ENCODE peak calls at places on chromosomes 16 and 17, in nine cellular contexts. T is A549, F is cardiac muscle cell, I is lower lobe of right lung, M is endothelial cell, Q is esophagus squamous epithelium, U is mucosa of descending colon, L is brain microvascular endothelial cell, H is GM23338. A is an unnamed sample.

GRCh38 chr16:88781140-88782077 is 3.6 kb downstream of the PIEZO1 start:
- DNase-seq in T (no peak), F (no peak), I (peak; percentile 85), M (no peak), Q (no peak), U (peak; percentile 64), L (no peak), H (no peak), A (no peak)

GRCh38 chr17:17151962-17152361 is 54.2 kb downstream of the PLD6 start:
- DNase-seq in T (peak; percentile 85), F (peak; percentile 94), I (peak; percentile 70), M (no peak), Q (no peak), U (peak; percentile 44), L (peak; percentile 92), H (no peak), A (peak; percentile 77)

GRCh38 chr16:24993722-24994686 is 21.2 kb downstream of the ARHGAP17 start:
- DNase-seq in T (peak; percentile 75), F (peak; percentile 83), I (no peak), M (no peak), Q (no peak), U (peak; percentile 60), L (peak; percentile 91), H (no peak), A (peak; percentile 93)

GRCh38 chr17:57541472-57542394 is 203.4 kb downstream of the CCDC182 start:
- DNase-seq in T (peak; percentile 85), F (peak; percentile 93), I (no peak), M (no peak), Q (no peak), U (no peak), L (peak; percentile 92), H (no peak), A (peak; percentile 16)

GRCh38 chr17:81127526-81128177 is 37.7 kb upstream of the PVALEF start:
- DNase-seq in T (no peak), F (no peak), I (no peak), M (no peak), Q (no peak), U (no peak), L (no peak), H (no peak), A (no peak)

GRCh38 chr17:81553616-81554181 is 1.5 kb upstream of the FAAP100 start:
- DNase-seq in T (peak; percentile 71), F (peak; percentile 95), I (no peak), M (no peak), Q (no peak), U (no peak), L (peak; percentile 88), H (no peak), A (peak; percentile 85)

GRCh38 chr16:49499018-49499785 is 125.6 kb downstream of the C16orf78 start:
- DNase-seq in T (no peak), F (no peak), I (no peak), M (no peak), Q (no peak), U (no peak), L (no peak), H (no peak), A (no peak)

GRCh38 chr16:10922328-10923145 is 19.7 kb downstream of the DEXI start:
- DNase-seq in T (no peak), F (peak; percentile 54), I (peak; percentile 87), M (no peak), Q (no peak), U (no peak), L (no peak), H (no peak), A (no peak)

GRCh38 chr17:3011891-3012290 is 51.5 kb downstream of the OR1D5 start:
- DNase-seq in T (no peak), F (no peak), I (peak; percentile 23), M (no peak), Q (no peak), U (no peak), L (no peak), H (no peak), A (no peak)

GRCh38 chr17:83057793-83058477 is 21.5 kb upstream of the METRNL start:
- DNase-seq in T (no peak), F (no peak), I (no peak), M (no peak), Q (no peak), U (no peak), L (no peak), H (no peak), A (no peak)

GRCh38 chr16:24062270-24062817 is 193.8 kb upstream of the CACNG3 start:
- DNase-seq in T (no peak), F (no peak), I (no peak), M (no peak), Q (no peak), U (no peak), L (no peak), H (no peak), A (no peak)

GRCh38 chr16:5918553-5919127 is 821.0 kb upstream of the EEF2KMT start:
- DNase-seq in T (no peak), F (no peak), I (no peak), M (peak; percentile 10), Q (no peak), U (peak; percentile 60), L (no peak), H (peak; percentile 64), A (no peak)

GRCh38 chr17:28345420-28346198 is 10.0 kb downstream of the TNFAIP1 start:
- DNase-seq in T (no peak), F (peak; percentile 43), I (no peak), M (no peak), Q (no peak), U (no peak), L (no peak), H (no peak), A (no peak)

GRCh38 chr16:9757687-9758086 is 424.5 kb downstream of the GRIN2A start:
- DNase-seq in T (no peak), F (no peak), I (no peak), M (no peak), Q (no peak), U (no peak), L (no peak), H (no peak), A (no peak)

GRCh38 chr17:60167095-60167741 is 17.4 kb downstream of the CA4 start:
- DNase-seq in T (no peak), F (no peak), I (no peak), M (no peak), Q (no peak), U (peak; percentile 43), L (no peak), H (no peak), A (no peak)

GRCh38 chr17:39018267-39019134 is 51.3 kb upstream of the FBXO47 start:
- DNase-seq in T (no peak), F (no peak), I (no peak), M (no peak), Q (no peak), U (peak; percentile 14), L (no peak), H (no peak), A (no peak)

GRCh38 chr16:13909069-13909468 is 10.9 kb upstream of the ERCC4 start:
- DNase-seq in T (no peak), F (no peak), I (no peak), M (no peak), Q (no peak), U (no peak), L (no peak), H (no peak), A (no peak)

DNA sequence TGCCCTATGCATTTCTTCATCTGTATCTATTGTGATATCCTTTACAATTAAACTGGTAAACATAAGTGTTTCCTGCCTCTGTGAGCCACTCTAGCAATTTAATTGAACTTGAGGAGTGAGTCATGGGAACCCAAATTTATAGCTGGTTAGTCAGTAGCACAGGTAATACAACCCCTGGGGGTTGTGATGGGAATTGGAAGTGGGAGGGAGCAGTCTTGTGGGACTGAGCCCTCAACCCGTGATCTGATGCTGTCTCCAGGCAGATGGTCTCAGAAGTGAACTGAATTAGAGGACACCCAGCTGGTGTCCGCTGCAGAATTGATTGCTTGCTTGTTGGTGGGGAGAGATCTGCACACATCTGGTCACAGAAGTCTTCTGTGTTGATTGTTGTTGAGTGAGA is 7.7 kb upstream of the ST6GALNAC2 start:
- DNase-seq in T (no peak), F (no peak), I (no peak), M (no peak), Q (no peak), U (no peak), L (no peak), H (peak; percentile 40), A (peak; percentile 83)
- TF ChIP-seq CTCF in T (no peak), F (no peak), I (no peak), M (no peak), Q (no peak), U (no peak), L (no peak), H (peak; percentile 14), A (no peak)

DNA sequence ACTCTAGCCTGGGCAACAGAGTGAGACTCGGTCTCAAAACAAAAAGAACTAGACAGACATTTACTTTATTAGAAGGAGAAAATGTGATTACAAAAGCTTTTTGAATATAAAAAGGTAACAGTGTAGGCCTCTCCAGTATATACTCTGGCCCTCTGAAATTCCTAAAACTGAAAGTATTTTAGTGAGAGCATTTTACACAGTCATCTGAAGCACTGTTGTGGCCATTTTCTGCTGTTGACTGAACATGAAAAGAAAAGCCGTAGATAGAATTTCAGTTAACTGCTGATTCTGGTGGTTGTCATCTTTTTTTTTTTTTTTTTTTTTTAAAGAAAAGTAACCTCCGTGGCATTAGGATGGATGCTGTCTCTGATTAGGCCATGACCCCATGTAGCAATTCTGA is 15.6 kb downstream of the DUSP14 start:
- DNase-seq in T (no peak), F (no peak), I (no peak), M (no peak), Q (no peak), U (no peak), L (no peak), H (no peak), A (no peak)
- TF ChIP-seq CTCF in T (no peak), F (no peak), I (no peak), M (no peak), Q (no peak), U (no peak), L (no peak), H (no peak), A (no peak)

GRCh38 chr16:85563515-85564276 is 49.4 kb upstream of the GSE1 start:
- DNase-seq in T (peak; percentile 51), F (peak; percentile 82), I (peak; percentile 88), M (peak; percentile 66), Q (no peak), U (peak; percentile 88), L (no peak), H (no peak), A (no peak)
- TF ChIP-seq CTCF in T (peak; percentile 11), F (no peak), I (peak; percentile 38), M (no peak), Q (no peak), U (no peak), L (peak; percentile 50), H (no peak), A (no peak)

GRCh38 chr17:44734272-44734671 is 24.5 kb upstream of the ADAM11 start:
- DNase-seq in T (no peak), F (no peak), I (no peak), M (no peak), Q (no peak), U (no peak), L (no peak), H (no peak), A (no peak)

GRCh38 chr17:44738214-44738906 is 20.4 kb upstream of the ADAM11 start:
- DNase-seq in T (no peak), F (no peak), I (no peak), M (no peak), Q (no peak), U (no peak), L (no peak), H (no peak), A (no peak)

GRCh38 chr17:44736551-44737240 is 22.1 kb upstream of the ADAM11 start:
- DNase-seq in T (no peak), F (no peak), I (no peak), M (no peak), Q (no peak), U (no peak), L (no peak), H (no peak), A (no peak)

GRCh38 chr17:44733753-44734152 is 25.0 kb upstream of the ADAM11 start:
- DNase-seq in T (peak; percentile 57), F (peak; percentile 9), I (no peak), M (peak; percentile 47), Q (no peak), U (no peak), L (peak; percentile 20), H (peak; percentile 78), A (peak; percentile 20)
- TF ChIP-seq CTCF in T (peak; percentile 31), F (peak; percentile 35), I (no peak), M (no peak), Q (no peak), U (no peak), L (peak; percentile 63), H (peak; percentile 52), A (no peak)